ENCODE peak calls at places on chromosome 2, in seven cellular contexts. A is activated gamma-delta T cell treated with anti-CD3 and anti-CD28 coated beads, Interleukin-2, amount 50 U/mL, for 16 hours; B is ACHN; W is HS-5; I is progenitor cell of endocrine pancreas; L is fibroblast of pulmonary artery; H is osteoblast. K is an unnamed sample.

GRCh38 chr2:240250985-240251847 is 110.8 kb upstream of the OTOS start:
- DNase-seq in A (no peak), B (peak), W (peak), I (peak), L (peak), H (peak), K (no peak)

GRCh38 chr2:20212459-20212870 is 12.5 kb downstream of the SDC1 start:
- DNase-seq in A (no peak), B (no peak), W (no peak), I (no peak), L (peak), H (peak), K (no peak)

GRCh38 chr2:205660521-205661124 is 21.7 kb upstream of the NRP2 start:
- DNase-seq in A (no peak), B (peak), W (peak), I (no peak), L (peak), H (peak), K (no peak)

GRCh38 chr2:61283443-61284160 is 121.6 kb downstream of the C2orf74 start:
- DNase-seq in A (no peak), B (no peak), W (no peak), I (no peak), L (no peak), H (no peak), K (no peak)

GRCh38 chr2:72685666-72686065 is 140.2 kb downstream of the EXOC6B start:
- DNase-seq in A (no peak), B (no peak), W (no peak), I (no peak), L (no peak), H (no peak), K (no peak)

GRCh38 chr2:71889991-71890684 is 257.5 kb downstream of the CYP26B1 start:
- DNase-seq in A (no peak), B (peak), W (peak), I (no peak), L (peak), H (peak), K (no peak)

GRCh38 chr2:8515864-8516533 is 165.9 kb upstream of the ID2 start:
- DNase-seq in A (no peak), B (no peak), W (no peak), I (no peak), L (no peak), H (peak), K (no peak)

GRCh38 chr2:20522311-20522710 is 75.4 kb downstream of the RHOB start:
- DNase-seq in A (no peak), B (no peak), W (no peak), I (no peak), L (no peak), H (peak), K (no peak)

GRCh38 chr2:177998006-177998405 is 74.6 kb downstream of the PDE11A start:
- DNase-seq in A (no peak), B (peak), W (peak), I (no peak), L (peak), H (no peak), K (no peak)

K was measured in activated B cell treated with CpG ODN at 0.5 μM for 24 hours.